ENCODE peak calls at places on chromosomes 2 and 18, in eight cellular contexts. S, Y, F, V, K, E, I and G are unnamed samples.

GRCh38 chr2:224039080-224039769 is at the start of gene SERPINE2:
- DNase-seq in I (peak), E (peak), K (peak), F (peak), Y (peak), S (peak), V (no peak), G (peak)

GRCh38 chr2:27901219-27901618 is 10.7 kb downstream of the BABAM2 start:
- DNase-seq in F (peak), Y (no peak), I (peak), V (no peak), E (no peak), S (no peak), K (peak), G (peak)

GRCh38 chr2:240603081-240603835 is 16.7 kb downstream of the CAPN10 start:
- DNase-seq in I (no peak), Y (no peak), V (no peak), K (no peak), F (peak), S (no peak), E (no peak), G (no peak)

GRCh38 chr2:135685361-135685760 is 56.3 kb upstream of the UBXN4 start:
- DNase-seq in Y (peak), I (peak), E (no peak), S (peak), F (no peak), K (peak), V (no peak), G (peak)

GRCh38 chr2:201466050-201466660 is 14.6 kb downstream of the STRADB start:
- DNase-seq in K (peak), I (peak), S (peak), E (peak), F (no peak), V (no peak), Y (peak), G (peak)

GRCh38 chr2:46364797-46365457 is 67.7 kb downstream of the EPAS1 start:
- DNase-seq in K (peak), I (peak), F (no peak), V (no peak), E (peak), S (peak), Y (peak), G (peak)

GRCh38 chr2:17892726-17893534 is 14.5 kb downstream of the KCNS3 start:
- DNase-seq in Y (peak), I (no peak), F (no peak), V (no peak), S (no peak), K (no peak), E (no peak), G (no peak)

GRCh38 chr2:134975281-134976009 is 56.8 kb downstream of the CCNT2 start:
- DNase-seq in Y (no peak), S (no peak), V (no peak), I (no peak), E (no peak), K (no peak), F (no peak), G (no peak)

GRCh38 chr2:6877402-6878305 is at the start of gene RSAD2:
- DNase-seq in Y (peak), V (no peak), S (peak), I (peak), F (peak), K (peak), E (no peak), G (peak)

GRCh38 chr2:144659731-144660275 is 139.9 kb upstream of the ZEB2 start:
- DNase-seq in S (peak), K (peak), I (peak), E (peak), Y (peak), F (peak), V (peak), G (peak)

GRCh38 chr18:71045331-71046065 is 756.7 kb downstream of the SOCS6 start:
- DNase-seq in K (no peak), V (no peak), I (no peak), F (no peak), Y (no peak), S (no peak), E (no peak), G (no peak)

GRCh38 chr18:45149712-45150111 is 465.6 kb upstream of the SLC14A2 start:
- DNase-seq in S (no peak), Y (no peak), F (no peak), I (no peak), E (no peak), V (no peak), K (no peak), G (no peak)

GRCh38 chr2:177724398-177725287 is 332.1 kb downstream of the AGPS start:
- DNase-seq in S (peak), V (no peak), K (peak), I (peak), F (peak), E (peak), Y (peak), G (peak)

GRCh38 chr2:83079007-83079406 is 1380.1 kb downstream of the SUCLG1 start:
- DNase-seq in K (no peak), E (no peak), Y (no peak), I (no peak), V (no peak), S (no peak), F (no peak), G (no peak)

GRCh38 chr2:148257276-148257675 is 236.4 kb downstream of the MBD5 start:
- DNase-seq in I (no peak), Y (no peak), F (no peak), E (no peak), S (no peak), K (no peak), V (no peak), G (no peak)

GRCh38 chr2:234427081-234428058 is 69.5 kb downstream of the ARL4C start:
- DNase-seq in S (peak), K (peak), F (peak), V (no peak), E (no peak), I (peak), Y (no peak), G (peak)

GRCh38 chr2:144628566-144628965 is 108.6 kb upstream of the ZEB2 start:
- DNase-seq in V (no peak), Y (peak), E (no peak), F (no peak), I (no peak), S (no peak), K (no peak), G (no peak)